ENCODE peak calls at places on chromosomes 11 and 22, in nine cellular contexts. T, G, S, P, R, V, Z, E and N are unnamed samples.
A peak's percentile ranks its signal among the peaks of the same experiment; 100 is the strongest.

GRCh38 chr11:126790550-126790981 is 210.0 kb downstream of the KIRREL3 start:
- DNase-seq in P (peak; percentile 98), Z (no peak), R (peak; percentile 73), S (peak; percentile 79), E (peak; percentile 87), G (no peak), V (no peak), T (no peak), N (peak; percentile 85)

GRCh38 chr11:40130427-40130826 is 1329.0 kb downstream of the LRRC4C start:
- DNase-seq in Z (no peak), G (no peak), V (no peak), E (no peak), S (peak; percentile 71), P (no peak), R (no peak), T (no peak), N (no peak)

GRCh38 chr22:43293661-43294392 is 49.3 kb downstream of the SCUBE1 start:
- DNase-seq in Z (peak; percentile 80), T (peak; percentile 58), V (no peak), P (peak; percentile 60), R (peak; percentile 29), S (no peak), G (peak; percentile 69), E (peak; percentile 38), N (peak; percentile 62)

GRCh38 chr11:130389315-130389935 is 39.0 kb downstream of the ADAMTS8 start:
- DNase-seq in Z (no peak), T (no peak), R (no peak), E (no peak), P (no peak), G (no peak), V (no peak), S (no peak), N (no peak)

GRCh38 chr11:62542750-62543567 is 3.6 kb downstream of the AHNAK start:
- DNase-seq in Z (peak; percentile 89), R (peak; percentile 82), G (peak; percentile 66), S (peak; percentile 95), P (peak; percentile 70), V (peak; percentile 69), T (peak; percentile 75), E (peak; percentile 77), N (peak; percentile 86)

GRCh38 chr11:116909245-116909644 is 71.8 kb upstream of the APOA1 start:
- DNase-seq in P (no peak), T (no peak), Z (no peak), S (no peak), G (no peak), E (no peak), R (no peak), V (no peak), N (no peak)

GRCh38 chr11:10778217-10778970 is 27.3 kb downstream of the CTR9 start:
- DNase-seq in G (no peak), S (no peak), V (peak; percentile 26), Z (no peak), P (peak; percentile 95), T (peak; percentile 61), R (peak; percentile 75), E (peak; percentile 80), N (peak; percentile 98)

GRCh38 chr11:40125054-40125453 is 1334.4 kb downstream of the LRRC4C start:
- DNase-seq in T (no peak), Z (no peak), R (no peak), P (no peak), G (no peak), E (no peak), V (no peak), S (peak; percentile 47), N (no peak)

GRCh38 chr22:41201146-41201545 is 4.0 kb upstream of the L3MBTL2 start:
- DNase-seq in E (no peak), G (no peak), S (no peak), R (no peak), V (no peak), T (no peak), P (no peak), Z (no peak), N (no peak)

GRCh38 chr11:128482512-128483191 is 104.7 kb downstream of the ETS1 start:
- DNase-seq in E (no peak), V (no peak), R (peak; percentile 92), S (no peak), T (no peak), G (peak; percentile 64), Z (no peak), P (peak; percentile 46), N (peak; percentile 90)

GRCh38 chr11:130431337-130431773 is 2.9 kb upstream of the ADAMTS8 start:
- DNase-seq in G (peak; percentile 70), Z (peak; percentile 75), E (peak; percentile 79), R (peak; percentile 78), P (peak; percentile 76), S (peak; percentile 97), V (peak; percentile 82), T (peak; percentile 84), N (peak; percentile 75)

GRCh38 chr11:64339754-64340408 is at the start of gene CCDC88B:
- DNase-seq in T (peak; percentile 59), E (no peak), P (no peak), Z (peak; percentile 86), S (no peak), G (no peak), V (peak; percentile 16), R (no peak), N (no peak)

GRCh38 chr11:45374632-45375031 is 88.5 kb upstream of the SYT13 start:
- DNase-seq in V (no peak), E (no peak), G (no peak), P (no peak), R (peak; percentile 15), S (no peak), T (no peak), Z (no peak), N (no peak)

GRCh38 chr11:47234669-47235075 is 13.9 kb downstream of the ACP2 start:
- DNase-seq in V (peak; percentile 88), P (peak; percentile 13), G (peak; percentile 42), T (peak; percentile 94), Z (no peak), R (peak; percentile 59), E (peak; percentile 41), S (no peak), N (peak; percentile 45)

GRCh38 chr11:93216511-93217121 is 18.8 kb upstream of the SLC36A4 start:
- DNase-seq in Z (no peak), T (no peak), E (no peak), P (no peak), R (no peak), V (no peak), S (no peak), G (no peak), N (no peak)

GRCh38 chr11:116459644-116460043 is 313.1 kb downstream of the BUD13 start:
- DNase-seq in Z (no peak), P (no peak), G (no peak), R (no peak), V (no peak), S (no peak), E (no peak), T (no peak), N (no peak)

GRCh38 chr22:16789860-16790493 is 35.2 kb downstream of the XKR3 start:
- DNase-seq in R (no peak), Z (no peak), P (no peak), G (no peak), T (no peak), S (no peak), V (no peak), E (no peak), N (no peak)

GRCh38 chr11:116651757-116652237 is 121.0 kb downstream of the BUD13 start:
- DNase-seq in S (no peak), R (no peak), E (no peak), Z (no peak), V (no peak), G (no peak), P (no peak), T (no peak), N (no peak)

GRCh38 chr11:62104816-62105610 is 18.8 kb upstream of the INCENP start:
- DNase-seq in V (no peak), R (peak; percentile 90), S (no peak), G (no peak), P (peak; percentile 61), T (peak; percentile 61), Z (no peak), E (peak; percentile 91), N (peak; percentile 86)

GRCh38 chr11:65310215-65310614 is 4.5 kb upstream of the CDC42EP2 start:
- DNase-seq in S (no peak), Z (no peak), E (no peak), R (no peak), G (no peak), T (peak; percentile 41), P (no peak), V (no peak), N (no peak)

DNA sequence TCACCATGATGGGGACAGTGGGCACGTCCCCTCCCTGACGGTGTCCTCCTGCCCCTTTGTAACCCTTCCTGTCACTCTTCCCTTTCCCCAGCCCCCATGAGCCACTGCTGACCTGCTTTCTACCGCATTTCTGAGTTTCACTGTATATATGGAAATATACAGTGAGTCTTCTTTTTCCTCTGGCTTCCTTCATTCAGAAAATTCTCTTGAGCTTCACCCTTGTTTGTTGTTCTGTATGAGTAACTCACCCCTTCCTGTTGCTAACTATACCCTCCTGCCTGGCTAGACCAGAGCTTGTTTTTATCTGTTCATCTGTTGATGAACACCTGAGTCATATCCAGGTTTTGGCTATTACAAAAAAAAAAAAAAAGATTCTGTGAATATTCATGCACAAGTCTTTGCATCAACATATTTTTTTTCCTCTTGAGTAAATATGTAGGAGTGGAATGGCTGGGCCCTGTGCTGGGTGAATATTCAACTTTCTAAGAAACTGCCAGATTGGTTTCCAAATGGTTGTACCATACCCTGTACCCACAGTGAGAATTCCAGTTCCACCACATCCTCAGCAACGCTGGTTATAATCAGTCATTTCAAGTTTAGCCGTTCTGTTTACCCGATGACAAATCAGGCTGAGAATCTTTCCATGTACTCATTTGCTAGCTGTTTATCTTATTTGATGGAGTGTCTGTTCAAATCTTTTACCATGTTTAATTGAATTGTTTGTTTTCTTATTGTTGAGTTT is 62.0 kb downstream of the IGF2 start:
- DNase-seq in E (peak; percentile 47), P (peak; percentile 65), R (peak; percentile 53), G (no peak), T (no peak), S (no peak), V (no peak), Z (no peak), N (peak; percentile 54)
- H3K4me3 ChIP-seq in E (no peak overlapping the region), P (no peak overlapping the region), R (no peak overlapping the region), G (no peak overlapping the region), T (no peak overlapping the region), S (no peak overlapping the region), V (no peak overlapping the region), Z (no peak overlapping the region), N (no peak overlapping the region)

GRCh38 chr11:119691020-119691666 is 37.9 kb downstream of the NECTIN1 start:
- DNase-seq in G (no peak), P (no peak), Z (no peak), V (no peak), E (no peak), R (no peak), T (no peak), S (no peak), N (no peak)
- TF ChIP-seq CTCF in G (no peak), P (peak; percentile 9), Z (no peak), V (no peak), E (no peak), R (peak; percentile 15), T (no peak), S (peak; percentile 34), N (no peak)

GRCh38 chr22:19759994-19760651 is 455 bp upstream of the TBX1 start:
- DNase-seq in S (no peak), R (no peak), V (no peak), E (no peak), T (no peak), G (no peak), Z (no peak), P (no peak), N (no peak)
- H3K4me3 ChIP-seq in S (no peak overlapping the region), R (no peak overlapping the region), V (no peak overlapping the region), E (no peak overlapping the region), T (no peak overlapping the region), G (peak overlapping the region; percentile 17), Z (peak overlapping the region; percentile 21), P (peak overlapping the region; percentile 9), N (peak overlapping the region; percentile 21)

GRCh38 chr11:17735823-17736772 is 1.5 kb downstream of the KCNC1 start:
- DNase-seq in P (no peak), V (no peak), T (no peak), E (no peak), S (no peak), G (no peak), Z (peak; percentile 47), R (no peak), N (no peak)
- TF ChIP-seq CTCF in P (peak; percentile 20), V (no peak), T (no peak), E (no peak), S (peak; percentile 70), G (no peak), Z (peak; percentile 14), R (peak; percentile 27), N (no peak)